ENCODE peak calls at places on chromosomes 1 and 21, in six cellular contexts. B is breast epithelium, Y is GM12878, Z is sigmoid colon, A is HCT116, O is H1. S is an unnamed sample.

GRCh38 chr1:94272388-94272787 is 35.0 kb upstream of the ARHGAP29 start:
- DNase-seq in B (no peak), Y (no peak), Z (no peak), A (no peak), O (no peak), S (no peak)

GRCh38 chr1:33176362-33176850 is 5.4 kb downstream of the TRIM62 start:
- DNase-seq in B (peak; percentile 81), Y (no peak), Z (no peak), A (no peak), O (no peak), S (no peak)

GRCh38 chr21:44932366-44933181 is 7.3 kb upstream of the SLX9 start:
- DNase-seq in B (no peak), Y (no peak), Z (no peak), A (no peak), O (no peak), S (peak; percentile 96)

GRCh38 chr21:32921632-32922230 is 104.0 kb upstream of the OLIG2 start:
- DNase-seq in B (no peak), Y (no peak), Z (no peak), A (peak; percentile 29), O (peak; percentile 80), S (peak; percentile 79)

GRCh38 chr1:35788139-35788538 is 18.4 kb upstream of the CLSPN start:
- DNase-seq in B (no peak), Y (no peak), Z (no peak), A (no peak), O (peak; percentile 4), S (no peak)

GRCh38 chr21:43609501-43610340 is 49.6 kb downstream of the HSF2BP start:
- DNase-seq in B (peak; percentile 80), Y (no peak), Z (peak; percentile 73), A (no peak), O (no peak), S (no peak)

GRCh38 chr1:179826626-179827280 is 50.9 kb downstream of the TOR1AIP2 start:
- DNase-seq in B (no peak), Y (no peak), Z (no peak), A (no peak), O (peak; percentile 38), S (peak; percentile 23)

GRCh38 chr1:91098299-91098901 is 76.6 kb upstream of the ZNF644 start:
- DNase-seq in B (no peak), Y (no peak), Z (no peak), A (no peak), O (peak; percentile 36), S (no peak)

GRCh38 chr1:177809844-177810243 is 160.0 kb downstream of the SEC16B start:
- DNase-seq in B (no peak), Y (peak; percentile 38), Z (no peak), A (no peak), O (no peak), S (no peak)

GRCh38 chr1:92340154-92340553 is 41.3 kb downstream of the RPAP2 start:
- DNase-seq in B (no peak), Y (no peak), Z (no peak), A (no peak), O (no peak), S (no peak)

GRCh38 chr21:42724226-42724920 is 71.0 kb downstream of the PDE9A start:
- DNase-seq in B (no peak), Y (no peak), Z (no peak), A (peak; percentile 89), O (no peak), S (no peak)

GRCh38 chr1:159790237-159790917 is 9.6 kb downstream of the DUSP23 start:
- DNase-seq in B (no peak), Y (no peak), Z (no peak), A (peak; percentile 24), O (no peak), S (no peak)

GRCh38 chr1:243957141-243957540 is 93.9 kb upstream of the ZBTB18 start:
- DNase-seq in B (no peak), Y (no peak), Z (no peak), A (no peak), O (no peak), S (no peak)
- TF ChIP-seq POLR2AphosphoS5 in B (no peak), Y (no peak), Z (no peak), A (no peak), O (no peak), S (no peak)

GRCh38 chr21:35048706-35049617 is at the start of gene RUNX1:
- DNase-seq in B (no peak), Y (peak; percentile 92), Z (no peak), A (no peak), O (no peak), S (peak; percentile 90)
- TF ChIP-seq POLR2A in B (no peak), Y (peak; percentile 54), Z (no peak), A (no peak), O (no peak), S (peak; percentile 50)

DNA sequence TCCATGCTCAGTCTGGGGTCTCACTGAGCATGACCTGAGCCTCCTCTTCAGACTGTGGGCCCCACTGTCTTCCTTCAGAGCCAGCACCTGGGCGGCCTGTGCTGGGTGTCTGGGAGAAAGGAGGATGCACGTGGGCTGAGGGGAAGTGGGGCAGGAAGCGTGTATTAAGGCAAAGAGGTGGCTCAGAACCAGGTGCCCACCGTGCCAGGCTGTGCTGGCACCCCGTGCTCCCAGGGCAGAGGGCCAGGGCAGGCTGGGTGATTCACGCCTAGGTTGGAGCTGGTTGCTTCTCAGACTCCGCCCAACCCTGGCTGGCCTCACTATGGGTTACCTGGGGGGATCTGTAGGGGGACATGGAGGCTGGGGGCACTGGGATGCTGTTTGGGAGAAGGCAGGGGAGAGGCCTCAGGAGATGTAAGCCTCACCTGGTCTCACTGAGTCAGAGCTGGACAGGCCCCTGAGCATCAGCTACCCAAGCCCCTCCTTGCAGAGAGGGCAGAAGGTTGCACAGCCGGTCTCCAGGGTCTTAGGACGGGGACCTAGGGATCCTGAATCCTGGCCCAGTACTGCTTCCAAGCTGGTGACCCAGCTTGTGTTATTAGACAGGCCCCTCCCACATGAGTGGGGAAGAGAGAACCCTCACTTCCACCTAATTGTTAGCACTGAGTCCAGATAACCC is 18.6 kb upstream of the PADI1 start:
- DNase-seq in B (no peak), Y (no peak), Z (peak; percentile 53), A (no peak), O (no peak), S (no peak)
- H3K27ac ChIP-seq in B (no peak overlapping the region), Y (no peak overlapping the region), Z (no peak overlapping the region), A (no peak overlapping the region), O (no peak overlapping the region), S (no peak overlapping the region)

DNA sequence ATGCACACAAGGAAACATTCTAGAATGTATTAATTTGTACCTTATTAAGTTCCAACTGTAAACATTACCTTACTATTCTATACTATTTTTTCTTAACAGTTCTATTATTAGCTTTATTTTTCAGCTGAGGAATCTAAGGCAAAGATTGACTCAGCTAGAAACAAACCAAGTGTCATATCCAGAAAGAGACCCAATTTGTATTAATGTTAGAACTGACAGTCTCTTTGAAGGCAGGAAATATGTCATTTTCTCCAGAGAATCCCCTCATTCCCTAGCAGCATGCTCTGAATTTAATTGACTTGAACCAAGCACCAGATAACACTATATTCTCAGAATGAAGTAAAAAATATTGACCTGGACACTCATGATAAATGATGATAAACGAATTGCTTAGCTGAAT is 81.4 kb upstream of the PLPPR5 start:
- DNase-seq in B (no peak), Y (no peak), Z (no peak), A (no peak), O (no peak), S (no peak)
- TF ChIP-seq POLR2AphosphoS5 in B (no peak), Y (no peak), Z (no peak), A (no peak), O (no peak), S (no peak)

GRCh38 chr1:37697090-37697489 is 4.8 kb downstream of the CDCA8 start:
- DNase-seq in B (no peak), Y (no peak), Z (no peak), A (no peak), O (no peak), S (no peak)
- TF ChIP-seq POLR2A in B (no peak), Y (no peak), Z (no peak), A (no peak), O (no peak), S (no peak)

GRCh38 chr21:31397515-31397926 is 53.5 kb upstream of the TIAM1 start:
- DNase-seq in B (no peak), Y (no peak), Z (no peak), A (no peak), O (no peak), S (no peak)
- H3K27ac ChIP-seq in B (no peak overlapping the region), Y (no peak overlapping the region), Z (no peak overlapping the region), A (no peak overlapping the region), O (no peak overlapping the region), S (no peak overlapping the region)